ENCODE peak calls at places on chromosomes 1 and 21, in nine cellular contexts. A, H, T, F, I, R, B, C and G are unnamed samples.

GRCh38 chr1:203281851-203282661 is 23.3 kb upstream of the BTG2 start:
- DNase-seq in A (no peak), H (no peak), T (peak; percentile 48), F (no peak), I (peak; percentile 33), R (no peak), B (no peak), C (no peak), G (peak; percentile 24)

GRCh38 chr21:14737278-14737677 is 191.2 kb upstream of the SAMSN1 start:
- DNase-seq in A (no peak), H (no peak), T (no peak), F (no peak), I (no peak), R (no peak), B (no peak), C (no peak), G (no peak)

GRCh38 chr1:48936436-48936835 is 159.7 kb upstream of the BEND5 start:
- DNase-seq in A (no peak), H (no peak), T (no peak), F (no peak), I (no peak), R (no peak), B (no peak), C (no peak), G (no peak)

GRCh38 chr1:169676001-169676400 is 35.4 kb downstream of the SELL start:
- DNase-seq in A (no peak), H (no peak), T (no peak), F (no peak), I (no peak), R (no peak), B (peak; percentile 90), C (no peak), G (no peak)

GRCh38 chr1:191963781-191964455 is 194.3 kb upstream of the RGS18 start:
- DNase-seq in A (no peak), H (no peak), T (no peak), F (no peak), I (no peak), R (no peak), B (no peak), C (no peak), G (no peak)

GRCh38 chr1:56453016-56453721 is 126.2 kb downstream of the PLPP3 start:
- DNase-seq in A (peak; percentile 21), H (no peak), T (no peak), F (no peak), I (peak; percentile 49), R (no peak), B (peak; percentile 43), C (no peak), G (no peak)

GRCh38 chr1:21457654-21458053 is 17.7 kb downstream of the NBPF3 start:
- DNase-seq in A (no peak), H (no peak), T (no peak), F (no peak), I (no peak), R (no peak), B (no peak), C (no peak), G (no peak)

GRCh38 chr21:43970551-43970950 is 41.6 kb upstream of the TRAPPC10 start:
- DNase-seq in A (peak; percentile 56), H (no peak), T (no peak), F (no peak), I (no peak), R (no peak), B (no peak), C (no peak), G (no peak)

GRCh38 chr1:169486281-169486904 is 649 bp upstream of the SLC19A2 start:
- DNase-seq in A (no peak), H (no peak), T (no peak), F (no peak), I (peak; percentile 25), R (no peak), B (peak; percentile 72), C (no peak), G (no peak)

GRCh38 chr1:6770727-6771567 is 14.3 kb upstream of the CAMTA1 start:
- DNase-seq in A (no peak), H (peak; percentile 23), T (no peak), F (no peak), I (no peak), R (no peak), B (peak; percentile 65), C (no peak), G (no peak)

GRCh38 chr1:14815175-14815882 is 216.8 kb downstream of the KAZN start:
- DNase-seq in A (no peak), H (no peak), T (peak; percentile 67), F (no peak), I (no peak), R (no peak), B (no peak), C (no peak), G (no peak)

GRCh38 chr1:151829352-151830046 is 2.1 kb downstream of the RORC start:
- DNase-seq in A (no peak), H (no peak), T (no peak), F (no peak), I (no peak), R (no peak), B (no peak), C (no peak), G (no peak)

GRCh38 chr1:182426442-182427430 is 23.2 kb upstream of the RGSL1 start:
- DNase-seq in A (no peak), H (no peak), T (no peak), F (no peak), I (no peak), R (peak; percentile 89), B (no peak), C (no peak), G (no peak)

GRCh38 chr1:208088319-208088718 is 155.9 kb downstream of the PLXNA2 start:
- DNase-seq in A (no peak), H (no peak), T (no peak), F (no peak), I (no peak), R (no peak), B (no peak), C (no peak), G (peak; percentile 97)

GRCh38 chr1:37174876-37175275 is 140.6 kb upstream of the GRIK3 start:
- DNase-seq in A (no peak), H (no peak), T (no peak), F (no peak), I (no peak), R (no peak), B (no peak), C (no peak), G (peak; percentile 50)

GRCh38 chr1:40475268-40475667 is 1.8 kb upstream of the ZFP69 start:
- DNase-seq in A (no peak), H (no peak), T (no peak), F (no peak), I (no peak), R (no peak), B (no peak), C (no peak), G (no peak)

DNA sequence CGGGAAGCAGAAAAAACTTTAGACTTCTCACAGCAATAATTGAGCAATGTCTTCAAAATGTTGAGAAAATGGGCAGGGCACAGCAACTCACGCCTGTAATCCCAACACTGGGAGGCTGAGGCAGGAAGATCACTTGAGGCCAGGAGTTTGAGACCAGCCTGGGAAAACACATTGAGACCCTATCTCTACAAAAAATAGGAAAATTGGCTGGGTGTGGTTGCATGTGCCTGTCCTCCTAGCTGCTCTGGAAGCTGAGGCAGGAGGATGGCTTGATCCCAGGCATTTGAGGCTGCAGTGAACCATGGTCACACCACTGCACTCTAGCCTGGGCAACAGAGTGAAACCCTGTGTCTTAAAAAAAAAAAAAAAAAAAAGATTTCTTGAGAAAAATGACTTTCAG is 7.8 kb upstream of the ZFP69 start:
- DNase-seq in A (no peak), H (no peak), T (no peak), F (no peak), I (no peak), R (no peak), B (no peak), C (no peak), G (no peak)
- H3K9me3 ChIP-seq in A (peaks cover 71% of the 10 kb centered on the region), H (peaks cover 45% of the 10 kb centered on the region), T (no peaks in the 10 kb centered on the region), F (peaks cover 6% of the 10 kb centered on the region), I (peaks cover 13% of the 10 kb centered on the region), R (peaks cover 30% of the 10 kb centered on the region), B (peaks cover 89% of the 10 kb centered on the region), C (peaks cover 19% of the 10 kb centered on the region), G (peaks cover 32% of the 10 kb centered on the region)

DNA sequence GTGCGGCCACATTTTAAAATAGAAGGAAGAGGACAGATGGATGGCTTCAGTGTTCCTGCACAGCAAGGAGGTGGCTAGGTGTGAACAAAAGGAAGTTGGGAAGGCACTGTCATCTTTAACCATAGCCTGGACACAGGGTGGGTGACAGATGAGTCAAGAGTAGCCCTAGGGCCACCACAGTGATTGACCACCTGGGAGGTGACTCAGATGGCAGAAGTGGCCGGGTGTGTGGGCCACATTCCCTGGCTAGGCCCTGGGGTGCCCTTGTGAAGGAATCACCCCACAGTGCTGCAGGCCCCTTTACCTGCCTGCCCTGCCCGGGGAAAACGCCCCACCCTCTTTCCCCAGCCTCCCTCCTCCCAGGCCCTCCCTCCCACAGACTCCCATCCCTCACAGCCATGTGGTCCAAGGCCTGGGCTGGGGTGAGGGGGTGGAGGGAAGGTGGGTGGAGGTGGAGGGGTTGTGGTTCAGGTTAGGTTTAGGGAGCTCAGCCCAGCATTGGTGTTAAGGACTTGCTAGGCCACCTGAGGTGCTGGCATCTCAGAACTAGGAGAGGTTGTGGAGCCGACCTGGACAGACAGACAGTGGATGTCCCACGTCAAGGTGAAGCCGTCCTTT is 59.1 kb downstream of the SPSB1 start:
- DNase-seq in A (no peak), H (no peak), T (no peak), F (no peak), I (no peak), R (no peak), B (no peak), C (no peak), G (no peak)
- H3K9me3 ChIP-seq in A (no peaks in the 10 kb centered on the region), H (no peaks in the 10 kb centered on the region), T (no peaks in the 10 kb centered on the region), F (no peaks in the 10 kb centered on the region), I (no peaks in the 10 kb centered on the region), R (no peaks in the 10 kb centered on the region), B (no peaks in the 10 kb centered on the region), C (no peaks in the 10 kb centered on the region), G (no peaks in the 10 kb centered on the region)

DNA sequence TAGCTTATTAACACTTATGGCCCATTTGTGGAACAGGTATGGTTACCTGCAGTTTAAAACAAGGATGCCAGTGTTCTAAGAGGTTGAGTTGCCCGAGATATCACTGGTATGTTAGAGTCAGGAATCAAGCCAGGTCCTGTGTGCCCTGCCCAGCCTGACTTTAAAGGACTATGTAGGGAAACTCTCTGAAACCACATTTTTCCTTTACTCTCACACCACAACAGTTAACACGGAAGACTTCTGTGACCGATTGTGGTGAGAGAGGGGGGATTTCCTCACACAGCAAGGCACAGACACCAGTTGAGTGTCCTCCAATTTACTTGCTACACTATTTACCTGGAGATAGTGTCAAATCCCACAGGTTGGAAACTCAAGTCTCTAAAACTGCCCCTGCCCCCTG is 47.8 kb downstream of the UCK2 start:
- DNase-seq in A (no peak), H (no peak), T (no peak), F (no peak), I (no peak), R (peak; percentile 46), B (no peak), C (no peak), G (no peak)
- H3K9me3 ChIP-seq in A (no peaks in the 10 kb centered on the region), H (peaks cover 16% of the 10 kb centered on the region), T (no peaks in the 10 kb centered on the region), F (no peaks in the 10 kb centered on the region), I (no peaks in the 10 kb centered on the region), R (peaks cover 7% of the 10 kb centered on the region), B (peaks cover 10% of the 10 kb centered on the region), C (no peaks in the 10 kb centered on the region), G (peaks cover 8% of the 10 kb centered on the region)

DNA sequence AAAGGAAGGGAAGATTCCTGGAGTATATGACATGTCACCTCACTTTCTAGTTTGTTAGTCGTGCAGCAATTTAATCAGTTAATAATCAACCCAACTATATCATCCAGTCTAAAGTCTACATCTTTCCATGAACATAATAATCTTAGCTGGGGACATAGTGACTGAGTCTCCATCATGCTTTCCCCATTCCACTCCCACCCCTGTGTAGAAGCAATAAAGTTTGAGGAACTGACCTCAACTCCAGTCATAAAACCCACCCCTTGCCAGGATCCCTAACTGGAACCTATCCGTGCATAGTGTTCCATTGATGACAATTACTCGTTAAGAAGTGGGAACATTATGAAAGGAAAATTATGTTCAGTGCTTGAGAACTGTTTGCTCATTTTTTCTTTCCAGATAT is 48.9 kb upstream of the MROH9 start:
- DNase-seq in A (no peak), H (no peak), T (no peak), F (no peak), I (no peak), R (no peak), B (no peak), C (no peak), G (no peak)
- H3K9me3 ChIP-seq in A (no peaks in the 10 kb centered on the region), H (no peaks in the 10 kb centered on the region), T (no peaks in the 10 kb centered on the region), F (no peaks in the 10 kb centered on the region), I (no peaks in the 10 kb centered on the region), R (no peaks in the 10 kb centered on the region), B (no peaks in the 10 kb centered on the region), C (no peaks in the 10 kb centered on the region), G (no peaks in the 10 kb centered on the region)